ENCODE peak calls at places on chromosomes 5 and 9, in seven cellular contexts. M is brain microvascular endothelial cell, Y is RWPE1, G is A549, S is B cell, F is sigmoid colon, R is nephron progenitor cell. O is an unnamed sample.

GRCh38 chr5:112217847-112218579 is 201.1 kb downstream of the EPB41L4A start:
- DNase-seq in R (no peak), M (no peak), Y (no peak), F (no peak), S (no peak), G (no peak), O (peak)

GRCh38 chr9:136527721-136528710 is 17.8 kb downstream of the NOTCH1 start:
- DNase-seq in M (no peak), F (no peak), Y (peak), R (peak), S (peak), G (peak), O (no peak)

GRCh38 chr5:150578781-150579461 is 61.5 kb upstream of the SYNPO start:
- DNase-seq in F (peak), G (no peak), Y (no peak), R (peak), S (no peak), M (no peak), O (no peak)

GRCh38 chr5:142006363-142007236 is 6.2 kb downstream of the GNPDA1 start:
- DNase-seq in M (no peak), R (no peak), S (no peak), Y (no peak), F (no peak), G (no peak), O (no peak)

GRCh38 chr9:89786650-89787049 is 181.8 kb downstream of the GADD45G start:
- DNase-seq in G (no peak), F (no peak), R (no peak), M (no peak), Y (no peak), S (no peak), O (no peak)

GRCh38 chr5:50657044-50657443 is 9.4 kb upstream of the PARP8 start:
- DNase-seq in R (no peak), M (no peak), F (no peak), Y (no peak), S (no peak), G (no peak), O (no peak)

GRCh38 chr5:52073993-52074689 is 690.9 kb downstream of the ISL1 start:
- DNase-seq in R (no peak), S (no peak), G (no peak), Y (no peak), F (no peak), M (no peak), O (no peak)

GRCh38 chr9:122904466-122904822 is 715 bp downstream of the RC3H2 start:
- DNase-seq in Y (peak), R (peak), G (peak), S (no peak), M (peak), F (no peak), O (no peak)

GRCh38 chr5:74516217-74516636 is 124.3 kb downstream of the ENC1 start:
- DNase-seq in F (no peak), S (no peak), Y (no peak), M (peak), G (peak), R (no peak), O (no peak)

GRCh38 chr9:99038396-99038795 is 66.5 kb upstream of the TGFBR1 start:
- DNase-seq in S (no peak), Y (no peak), R (no peak), G (no peak), F (no peak), M (no peak), O (no peak)

GRCh38 chr5:139634028-139634325 is 14.2 kb upstream of the CXXC5 start:
- DNase-seq in M (no peak), R (no peak), F (peak), G (no peak), Y (no peak), S (no peak), O (no peak)

GRCh38 chr5:145506451-145506850 is 328.7 kb downstream of the PRELID2 start:
- DNase-seq in F (no peak), R (no peak), M (no peak), Y (no peak), S (no peak), G (no peak), O (no peak)

GRCh38 chr5:173451031-173451430 is 122.8 kb upstream of the STC2 start:
- DNase-seq in G (peak), M (no peak), S (no peak), Y (peak), R (peak), F (no peak), O (no peak)
- TF ChIP-seq CTCF in G (no peak), M (peak), S (peak), Y (no peak), R (peak), F (no peak), O (peak)

GRCh38 chr5:93088566-93088965 is 492.5 kb downstream of the NR2F1-AS1 start:
- DNase-seq in F (no peak), G (no peak), R (no peak), Y (no peak), S (no peak), M (no peak), O (no peak)

GRCh38 chr5:93088997-93089396 is 492.0 kb downstream of the NR2F1-AS1 start:
- DNase-seq in G (no peak), S (no peak), M (no peak), R (no peak), F (no peak), Y (no peak), O (no peak)

GRCh38 chr5:93090698-93091097 is 490.3 kb downstream of the NR2F1-AS1 start:
- DNase-seq in S (no peak), M (no peak), F (no peak), Y (no peak), G (no peak), R (no peak), O (no peak)

GRCh38 chr5:93096561-93096960 is 484.5 kb downstream of the NR2F1-AS1 start:
- DNase-seq in G (no peak), Y (no peak), F (no peak), R (no peak), S (no peak), M (no peak), O (no peak)

GRCh38 chr5:93092349-93093105 is 488.5 kb downstream of the NR2F1-AS1 start:
- DNase-seq in G (peak), Y (peak), M (peak), S (no peak), R (no peak), F (no peak), O (peak)
- TF ChIP-seq CTCF in G (peak), Y (peak), M (peak), S (no peak), R (no peak), F (no peak), O (peak)

GRCh38 chr9:117021881-117022280 is 334.8 kb downstream of the TRIM32 start:
- DNase-seq in G (no peak), Y (no peak), M (no peak), R (no peak), S (no peak), F (no peak), O (peak)
- TF ChIP-seq CTCF in G (no peak), Y (no peak), M (no peak), R (no peak), S (no peak), F (no peak), O (peak)

GRCh38 chr9:126293522-126293889 is 33.1 kb upstream of the MVB12B start:
- DNase-seq in G (no peak), R (no peak), M (no peak), Y (no peak), S (no peak), F (no peak), O (no peak)
- TF ChIP-seq CTCF in G (peak), R (no peak), M (peak), Y (no peak), S (no peak), F (no peak), O (no peak)